ENCODE peak calls at places on chromosomes 5 and 9, in ten cellular contexts. T is mucosa of descending colon, D is tibial artery, A is neural crest cell, N is RWPE1, K is mammary epithelial cell, Q is heart left ventricle, Z is OCI-LY7, G is Calu3, P is psoas muscle. J is an unnamed sample.

GRCh38 chr9:36315283-36315682 is 57.0 kb upstream of the GNE start:
- DNase-seq in G (no peak), T (no peak), Z (no peak), D (no peak), N (no peak), A (no peak), K (no peak), P (no peak), Q (no peak), J (no peak)

GRCh38 chr9:38380230-38380871 is 12.2 kb upstream of the ALDH1B1 start:
- DNase-seq in P (no peak), D (no peak), K (peak), A (no peak), Z (no peak), T (no peak), N (no peak), Q (no peak), G (no peak), J (no peak)

GRCh38 chr9:35820076-35820475 is 5.2 kb upstream of the HINT2 start:
- DNase-seq in Z (no peak), A (no peak), D (no peak), Q (no peak), P (no peak), T (no peak), G (no peak), K (peak), N (no peak), J (peak)

GRCh38 chr5:34001231-34001935 is 6.5 kb downstream of the AMACR start:
- DNase-seq in K (no peak), D (no peak), Z (no peak), N (no peak), G (no peak), A (no peak), P (no peak), T (no peak), Q (no peak), J (no peak)

GRCh38 chr5:5320062-5320805 is 102.2 kb upstream of the ICE1 start:
- DNase-seq in K (no peak), A (no peak), G (no peak), T (no peak), D (no peak), P (no peak), N (no peak), Q (no peak), Z (no peak), J (no peak)

GRCh38 chr5:130963798-130964197 is 201.3 kb downstream of the HINT1 start:
- DNase-seq in K (peak), N (peak), T (no peak), D (no peak), Z (no peak), A (no peak), Q (no peak), P (no peak), G (no peak), J (peak)

GRCh38 chr5:128413356-128413755 is 124.7 kb downstream of the FBN2 start:
- DNase-seq in T (no peak), Z (no peak), G (no peak), P (no peak), D (no peak), A (no peak), N (no peak), Q (no peak), K (no peak), J (no peak)

GRCh38 chr9:99601506-99601905 is 220.2 kb upstream of the NR4A3 start:
- DNase-seq in D (no peak), K (no peak), G (no peak), A (no peak), Z (no peak), P (no peak), T (no peak), N (no peak), Q (no peak), J (peak)

GRCh38 chr5:142357469-142358090 is 32.8 kb upstream of the SPRY4 start:
- DNase-seq in T (no peak), Q (no peak), N (no peak), G (no peak), A (no peak), Z (no peak), K (no peak), D (no peak), P (no peak), J (peak)

GRCh38 chr9:136262671-136263178 is 17.1 kb upstream of the QSOX2 start:
- DNase-seq in K (no peak), Z (no peak), T (no peak), P (no peak), D (no peak), G (no peak), A (no peak), Q (peak), N (no peak), J (no peak)

GRCh38 chr5:173757817-173758216 is 130.3 kb upstream of the CPEB4 start:
- DNase-seq in D (no peak), G (no peak), Z (no peak), A (no peak), K (no peak), Q (no peak), N (no peak), T (no peak), P (no peak), J (no peak)

GRCh38 chr5:159184236-159184635 is 25.1 kb downstream of the RNF145 start:
- DNase-seq in T (no peak), N (no peak), P (no peak), K (no peak), Z (no peak), D (no peak), Q (no peak), G (no peak), A (no peak), J (no peak)

GRCh38 chr5:175728885-175729828 is 71.3 kb downstream of the HRH2 start:
- DNase-seq in T (no peak), K (no peak), A (peak), P (no peak), G (no peak), Q (no peak), N (no peak), Z (no peak), D (no peak), J (no peak)

GRCh38 chr9:26723486-26723885 is 169.1 kb downstream of the CAAP1 start:
- DNase-seq in P (peak), A (peak), T (peak), D (no peak), Z (no peak), Q (no peak), N (no peak), K (peak), G (peak), J (peak)

GRCh38 chr5:76230711-76231285 is 147.6 kb downstream of the SV2C start:
- DNase-seq in Q (no peak), K (no peak), T (no peak), Z (no peak), A (no peak), P (no peak), D (no peak), G (no peak), N (no peak), J (no peak)

GRCh38 chr9:83238871-83239624 is 176.1 kb upstream of the RASEF start:
- DNase-seq in D (peak), Q (no peak), P (no peak), K (no peak), G (peak), N (no peak), T (no peak), A (no peak), Z (no peak), J (peak)

GRCh38 chr5:128534729-128535128 is 3.3 kb downstream of the FBN2 start:
- DNase-seq in Z (no peak), Q (no peak), D (no peak), P (no peak), A (no peak), K (no peak), G (peak), N (peak), T (no peak), J (peak)

GRCh38 chr5:124156408-124157027 is 589.9 kb downstream of the ZNF608 start:
- DNase-seq in P (no peak), N (no peak), D (no peak), G (no peak), T (no peak), A (no peak), Q (no peak), K (no peak), Z (no peak), J (no peak)

GRCh38 chr5:145483211-145483610 is 351.9 kb downstream of the PRELID2 start:
- DNase-seq in A (no peak), D (no peak), Z (no peak), Q (no peak), N (peak), T (no peak), P (no peak), G (no peak), K (peak), J (peak)

GRCh38 chr5:150603052-150603451 is 37.4 kb upstream of the SYNPO start:
- DNase-seq in K (no peak), Z (no peak), N (no peak), D (no peak), Q (peak), A (no peak), G (no peak), P (peak), T (peak), J (no peak)

GRCh38 chr5:2919310-2920018 is 168.0 kb upstream of the IRX2 start:
- DNase-seq in P (no peak), G (no peak), A (no peak), N (no peak), K (no peak), Q (no peak), T (no peak), D (no peak), Z (no peak), J (no peak)

GRCh38 chr5:59177644-59178043 is 594.8 kb downstream of the RAB3C start:
- DNase-seq in A (no peak), K (no peak), P (no peak), D (no peak), Q (no peak), N (no peak), Z (no peak), G (no peak), T (no peak), J (no peak)

GRCh38 chr9:108551030-108551964 is 304.5 kb downstream of the ACTL7B start:
- DNase-seq in Z (no peak), A (no peak), Q (no peak), G (peak), D (no peak), P (peak), T (no peak), N (peak), K (peak), J (peak)

GRCh38 chr5:141605523-141606277 is 13.1 kb downstream of the DIAPH1 start:
- DNase-seq in A (no peak), N (no peak), Z (peak), D (peak), T (no peak), Q (no peak), K (no peak), P (no peak), G (no peak), J (peak)

GRCh38 chr9:129944501-129945116 is 98.4 kb downstream of the FNBP1 start:
- DNase-seq in K (no peak), Z (peak), D (no peak), N (no peak), Q (no peak), T (no peak), A (no peak), G (no peak), P (no peak), J (no peak)

GRCh38 chr9:137544176-137544755 is 5.9 kb downstream of the PNPLA7 start:
- DNase-seq in D (no peak), G (no peak), P (peak), K (no peak), N (no peak), Z (no peak), T (no peak), A (no peak), Q (peak), J (no peak)

GRCh38 chr9:95023217-95024003 is 294.1 kb downstream of the FANCC start:
- DNase-seq in G (peak), D (no peak), Z (no peak), N (peak), A (no peak), K (peak), P (peak), Q (no peak), T (no peak), J (peak)

GRCh38 chr5:158614951-158615350 is 484.8 kb downstream of the EBF1 start:
- DNase-seq in A (no peak), G (no peak), T (no peak), N (no peak), K (no peak), Q (no peak), D (no peak), P (no peak), Z (no peak), J (no peak)

GRCh38 chr9:19371942-19372341 is 8.1 kb downstream of the RPS6 start:
- DNase-seq in Q (no peak), N (peak), G (no peak), T (no peak), Z (peak), D (no peak), K (no peak), P (no peak), A (no peak), J (no peak)

GRCh38 chr9:13274901-13275641 is 4.4 kb downstream of the MPDZ start:
- DNase-seq in Q (no peak), P (no peak), T (no peak), G (no peak), Z (no peak), N (no peak), D (no peak), A (no peak), K (no peak), J (no peak)

GRCh38 chr5:74396913-74397606 is 243.5 kb downstream of the ENC1 start:
- DNase-seq in K (no peak), G (no peak), T (no peak), P (peak), Q (no peak), D (no peak), Z (no peak), N (no peak), A (no peak), J (no peak)

GRCh38 chr9:26888271-26888670 is 4.3 kb downstream of the CAAP1 start:
- DNase-seq in Q (no peak), P (no peak), T (no peak), N (no peak), A (no peak), G (no peak), Z (no peak), D (no peak), K (no peak), J (no peak)

GRCh38 chr5:111631328-111631727 is 119.0 kb upstream of the STARD4 start:
- DNase-seq in P (no peak), D (no peak), N (no peak), Q (no peak), Z (no peak), A (no peak), G (no peak), K (no peak), T (no peak), J (no peak)

GRCh38 chr5:72125271-72125670 is 18.0 kb downstream of the MAP1B start:
- DNase-seq in G (no peak), P (no peak), N (no peak), T (no peak), D (no peak), A (no peak), K (no peak), Z (no peak), Q (no peak), J (no peak)

GRCh38 chr5:55226934-55227737 is at the start of gene MCIDAS:
- DNase-seq in D (no peak), A (peak), P (peak), N (peak), K (peak), G (peak), Z (peak), T (peak), Q (peak), J (peak)

GRCh38 chr5:10856646-10857332 is 95.8 kb upstream of the DAP start:
- DNase-seq in T (no peak), Z (peak), Q (peak), N (peak), G (peak), K (peak), P (no peak), A (peak), D (no peak), J (peak)

GRCh38 chr5:136058031-136058971 is 29.5 kb downstream of the TGFBI start:
- DNase-seq in N (peak), Q (no peak), Z (no peak), G (peak), P (peak), D (peak), A (no peak), K (peak), T (no peak), J (peak)
- TF ChIP-seq CTCF in N (no peak), Q (peak), Z (peak), G (no peak), P (peak), D (peak), A (peak), K (peak), T (no peak), J (peak)

GRCh38 chr5:95261369-95262175 is 23.3 kb downstream of the MCTP1 start:
- DNase-seq in K (peak), N (peak), D (no peak), A (no peak), Q (no peak), Z (no peak), G (peak), P (no peak), T (no peak), J (peak)
- TF ChIP-seq CTCF in K (peak), N (peak), D (no peak), A (peak), Q (peak), Z (peak), G (peak), P (peak), T (no peak), J (peak)

DNA sequence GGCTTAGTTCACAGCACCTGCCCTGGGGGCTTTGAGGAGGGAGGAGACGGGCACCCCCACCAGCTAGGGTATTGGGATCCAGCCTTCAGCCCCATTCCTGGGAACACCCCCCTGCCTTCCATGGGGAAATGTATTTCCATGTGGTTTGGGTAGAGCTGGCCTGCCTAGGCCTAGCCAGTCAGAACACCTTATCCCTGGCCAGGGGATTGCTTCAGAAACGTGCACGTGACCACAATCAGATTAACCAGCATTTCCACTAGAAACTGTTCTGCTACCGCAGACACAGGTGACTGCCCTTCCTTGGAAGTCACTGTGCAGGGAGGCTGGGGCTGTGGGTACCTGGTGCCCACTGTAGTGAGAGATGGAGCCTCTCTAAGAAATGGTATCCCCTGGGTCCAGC is 14.0 kb downstream of the BBLN start:
- DNase-seq in K (no peak), Q (no peak), G (no peak), D (no peak), Z (no peak), A (no peak), P (no peak), T (no peak), N (no peak), J (no peak)
- TF ChIP-seq CTCF in K (no peak), Q (no peak), G (no peak), D (no peak), Z (no peak), A (no peak), P (no peak), T (no peak), N (no peak), J (no peak)

GRCh38 chr5:88837222-88837621 is 45.8 kb downstream of the MEF2C start:
- DNase-seq in P (no peak), Q (no peak), N (no peak), G (no peak), K (no peak), Z (no peak), T (no peak), D (no peak), A (no peak), J (no peak)
- TF ChIP-seq CTCF in P (no peak), Q (no peak), N (no peak), G (no peak), K (no peak), Z (no peak), T (no peak), D (no peak), A (no peak), J (no peak)

GRCh38 chr9:69151506-69151905 is 22.6 kb upstream of the TJP2 start:
- DNase-seq in N (no peak), G (no peak), Z (no peak), P (no peak), A (no peak), T (no peak), Q (no peak), D (no peak), K (no peak), J (no peak)

GRCh38 chr9:69153707-69154521 is 20.2 kb upstream of the TJP2 start:
- DNase-seq in Z (no peak), G (peak), P (no peak), D (no peak), K (no peak), Q (no peak), A (no peak), N (no peak), T (no peak), J (no peak)

GRCh38 chr9:69147041-69147834 is 26.8 kb upstream of the TJP2 start:
- DNase-seq in A (no peak), Q (no peak), P (no peak), T (no peak), N (no peak), D (no peak), Z (no peak), K (no peak), G (no peak), J (no peak)

GRCh38 chr9:69145148-69145547 is 28.9 kb upstream of the TJP2 start:
- DNase-seq in K (no peak), N (no peak), A (no peak), P (no peak), Z (no peak), T (no peak), G (no peak), Q (no peak), D (no peak), J (no peak)

DNA sequence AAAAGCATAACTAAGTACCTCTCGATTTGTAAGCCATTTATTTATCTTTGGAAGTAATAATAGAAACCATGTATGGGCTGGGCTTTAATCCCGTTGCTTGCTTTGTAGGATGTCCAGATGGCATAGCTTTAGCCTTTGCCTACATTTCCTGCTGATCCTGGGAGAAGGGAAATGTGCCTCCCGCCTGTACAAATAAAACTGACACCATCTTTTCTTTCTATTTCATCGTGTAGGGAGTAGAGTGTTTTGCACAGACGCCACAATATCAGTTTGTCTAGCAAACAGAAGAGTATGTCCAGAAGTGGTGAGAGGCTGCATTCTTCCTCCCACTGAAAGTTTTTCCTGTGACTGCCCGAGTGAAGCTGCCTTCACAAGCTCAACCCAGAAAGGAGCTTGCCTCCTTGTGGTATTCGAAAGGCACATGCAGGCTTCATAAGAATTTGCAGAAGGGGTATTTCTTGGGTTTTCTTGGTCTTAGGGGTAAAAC is 24.7 kb upstream of the TJP2 start:
- DNase-seq in G (no peak), P (no peak), T (no peak), Z (no peak), D (no peak), A (no peak), Q (no peak), K (peak), N (no peak), J (no peak)
- TF ChIP-seq CTCF in G (no peak), P (no peak), T (no peak), Z (no peak), D (peak), A (no peak), Q (no peak), K (peak), N (no peak), J (no peak)

GRCh38 chr5:140208065-140208464 is 33.1 kb downstream of the CYSTM1 start:
- DNase-seq in A (no peak), Z (no peak), G (no peak), P (no peak), T (no peak), K (no peak), D (no peak), N (no peak), Q (no peak), J (no peak)
- TF ChIP-seq CTCF in A (no peak), Z (no peak), G (no peak), P (no peak), T (no peak), K (no peak), D (no peak), N (no peak), Q (no peak), J (no peak)

DNA sequence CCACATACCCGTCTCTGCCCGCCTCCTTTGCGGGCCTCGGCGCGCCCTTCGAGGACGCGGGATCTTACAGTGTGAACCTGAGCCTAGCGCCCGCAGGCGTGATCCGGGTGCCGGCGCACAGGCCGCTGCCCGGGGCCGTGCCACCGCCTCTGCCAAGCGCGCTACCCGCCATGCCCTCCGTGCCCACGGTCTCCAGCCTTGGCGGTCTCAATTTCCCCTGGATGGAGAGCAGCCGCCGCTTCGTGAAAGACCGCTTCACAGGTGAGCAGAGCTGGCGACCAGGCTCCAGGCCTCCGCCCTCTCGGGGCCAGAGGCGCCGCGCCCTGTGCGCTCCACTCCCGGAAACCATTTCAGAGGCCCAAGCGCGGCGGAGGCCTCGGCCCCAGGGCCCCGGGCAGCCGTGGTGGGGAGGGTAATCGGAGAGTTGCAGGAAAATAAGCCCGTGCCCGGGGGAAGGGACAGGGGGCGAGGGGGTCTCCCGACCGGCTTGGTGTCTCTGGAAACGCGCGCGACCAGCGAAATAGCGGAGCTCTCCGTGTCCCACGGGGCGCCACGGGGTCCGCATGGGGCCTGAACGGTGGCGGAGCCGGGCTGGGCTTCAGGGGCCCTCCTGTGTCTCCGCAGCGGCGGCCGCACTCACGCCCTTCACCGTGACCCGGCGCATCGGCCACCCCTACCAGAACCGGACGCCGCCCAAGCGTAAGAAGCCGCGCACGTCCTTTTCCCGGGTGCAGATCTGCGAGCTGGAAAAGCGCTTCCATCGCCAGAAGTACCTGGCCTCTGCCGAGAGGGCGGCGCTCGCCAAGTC is 682 bp downstream of the TLX3 start:
- DNase-seq in A (no peak), Q (no peak), P (peak), N (peak), D (no peak), Z (no peak), K (no peak), T (no peak), G (peak), J (no peak)
- TF ChIP-seq CTCF in A (peak), Q (no peak), P (peak), N (no peak), D (no peak), Z (no peak), K (peak), T (no peak), G (peak), J (no peak)